ENCODE peak calls at places on chromosomes 1 and 21, in five cellular contexts. One of them, this sample, is unnamed.

GRCh38 chr1:32733573-32734321 is 31.2 kb upstream of the SYNC start:
- DNase-seq in esophagus squamous epithelium: no peak
- DNase-seq in heart left ventricle: peak
- DNase-seq in lower leg skin: no peak
- DNase-seq in uterus: no peak
- DNase-seq in this sample: no peak

GRCh38 chr21:39132248-39132647 is 51.0 kb downstream of the PSMG1 start:
- DNase-seq in esophagus squamous epithelium: no peak
- DNase-seq in heart left ventricle: no peak
- DNase-seq in lower leg skin: no peak
- DNase-seq in uterus: no peak
- DNase-seq in this sample: no peak

GRCh38 chr1:184150776-184151531 is 99.4 kb downstream of the TSEN15 start:
- DNase-seq in esophagus squamous epithelium: no peak
- DNase-seq in heart left ventricle: peak
- DNase-seq in lower leg skin: peak
- DNase-seq in uterus: no peak
- DNase-seq in this sample: no peak

GRCh38 chr1:209172286-209172685 is 411.2 kb upstream of the CAMK1G start:
- DNase-seq in esophagus squamous epithelium: no peak
- DNase-seq in heart left ventricle: no peak
- DNase-seq in lower leg skin: no peak
- DNase-seq in uterus: no peak
- DNase-seq in this sample: no peak

GRCh38 chr1:96362623-96363022 is 359.0 kb upstream of the PTBP2 start:
- DNase-seq in esophagus squamous epithelium: no peak
- DNase-seq in heart left ventricle: no peak
- DNase-seq in lower leg skin: no peak
- DNase-seq in uterus: no peak
- DNase-seq in this sample: no peak

GRCh38 chr1:185716095-185716494 is 18.1 kb upstream of the HMCN1 start:
- DNase-seq in esophagus squamous epithelium: no peak
- DNase-seq in heart left ventricle: no peak
- DNase-seq in lower leg skin: no peak
- DNase-seq in uterus: no peak
- DNase-seq in this sample: no peak

GRCh38 chr1:60367522-60367921 is 294.0 kb upstream of the C1orf87 start:
- DNase-seq in esophagus squamous epithelium: no peak
- DNase-seq in heart left ventricle: no peak
- DNase-seq in lower leg skin: no peak
- DNase-seq in uterus: no peak
- DNase-seq in this sample: peak

GRCh38 chr1:196001188-196001587 is 607.1 kb downstream of the KCNT2 start:
- DNase-seq in esophagus squamous epithelium: no peak
- DNase-seq in heart left ventricle: no peak
- DNase-seq in lower leg skin: no peak
- DNase-seq in uterus: no peak
- DNase-seq in this sample: no peak

GRCh38 chr1:45400049-45400448 is 59.8 kb upstream of the MUTYH start:
- DNase-seq in esophagus squamous epithelium: no peak
- DNase-seq in heart left ventricle: no peak
- DNase-seq in lower leg skin: no peak
- DNase-seq in uterus: no peak
- DNase-seq in this sample: no peak

GRCh38 chr1:112701227-112702066 is 5.5 kb downstream of the RHOC start:
- DNase-seq in esophagus squamous epithelium: no peak
- DNase-seq in heart left ventricle: peak
- DNase-seq in lower leg skin: no peak
- DNase-seq in uterus: peak
- DNase-seq in this sample: peak

GRCh38 chr1:50829010-50829958 is 130.8 kb downstream of the FAF1 start:
- DNase-seq in esophagus squamous epithelium: no peak
- DNase-seq in heart left ventricle: no peak
- DNase-seq in lower leg skin: no peak
- DNase-seq in uterus: no peak
- DNase-seq in this sample: no peak

GRCh38 chr1:244280221-244280620 is 171.5 kb downstream of the ADSS2 start:
- DNase-seq in esophagus squamous epithelium: no peak
- DNase-seq in heart left ventricle: no peak
- DNase-seq in lower leg skin: no peak
- DNase-seq in uterus: no peak
- DNase-seq in this sample: no peak

GRCh38 chr1:118304722-118305344 is 119.8 kb upstream of the SPAG17 start:
- DNase-seq in esophagus squamous epithelium: no peak
- DNase-seq in heart left ventricle: no peak
- DNase-seq in lower leg skin: no peak
- DNase-seq in uterus: no peak
- DNase-seq in this sample: no peak

GRCh38 chr21:37642493-37642892 is 273.8 kb downstream of the KCNJ6 start:
- DNase-seq in esophagus squamous epithelium: no peak
- DNase-seq in heart left ventricle: no peak
- DNase-seq in lower leg skin: no peak
- DNase-seq in uterus: no peak
- DNase-seq in this sample: no peak

GRCh38 chr1:200684015-200684414 is 14.3 kb upstream of the DDX59 start:
- DNase-seq in esophagus squamous epithelium: no peak
- DNase-seq in heart left ventricle: no peak
- DNase-seq in lower leg skin: no peak
- DNase-seq in uterus: no peak
- DNase-seq in this sample: no peak

GRCh38 chr1:116367256-116367949 is 5.6 kb upstream of the ATP1A1 start:
- DNase-seq in esophagus squamous epithelium: no peak
- DNase-seq in heart left ventricle: no peak
- DNase-seq in lower leg skin: no peak
- DNase-seq in uterus: no peak
- DNase-seq in this sample: no peak

GRCh38 chr1:168907053-168907452 is 178.0 kb upstream of the DPT start:
- DNase-seq in esophagus squamous epithelium: no peak
- DNase-seq in heart left ventricle: no peak
- DNase-seq in lower leg skin: no peak
- DNase-seq in uterus: no peak
- DNase-seq in this sample: no peak

GRCh38 chr1:208835082-208835467 is 590.9 kb upstream of the PLXNA2 start:
- DNase-seq in esophagus squamous epithelium: no peak
- DNase-seq in heart left ventricle: no peak
- DNase-seq in lower leg skin: no peak
- DNase-seq in uterus: no peak
- DNase-seq in this sample: no peak

GRCh38 chr1:222592171-222592570 is 2.4 kb upstream of the TAF1A start:
- DNase-seq in esophagus squamous epithelium: no peak
- DNase-seq in heart left ventricle: no peak
- DNase-seq in lower leg skin: no peak
- DNase-seq in uterus: no peak
- DNase-seq in this sample: no peak

GRCh38 chr1:25770541-25771245 is 29.3 kb upstream of the SELENON start:
- DNase-seq in esophagus squamous epithelium: no peak
- DNase-seq in heart left ventricle: no peak
- DNase-seq in lower leg skin: no peak
- DNase-seq in uterus: peak
- DNase-seq in this sample: no peak

GRCh38 chr1:19021845-19022244 is 65.4 kb upstream of the IFFO2 start:
- DNase-seq in esophagus squamous epithelium: no peak
- DNase-seq in heart left ventricle: no peak
- DNase-seq in lower leg skin: no peak
- DNase-seq in uterus: no peak
- DNase-seq in this sample: no peak

GRCh38 chr1:3711780-3712451 is 40.3 kb upstream of the CCDC27 start:
- DNase-seq in esophagus squamous epithelium: no peak
- DNase-seq in heart left ventricle: no peak
- DNase-seq in lower leg skin: no peak
- DNase-seq in uterus: no peak
- DNase-seq in this sample: no peak

GRCh38 chr1:52032785-52033131 is 852 bp downstream of the KTI12 start:
- DNase-seq in esophagus squamous epithelium: no peak
- DNase-seq in heart left ventricle: peak
- DNase-seq in lower leg skin: peak
- DNase-seq in uterus: peak
- DNase-seq in this sample: peak

GRCh38 chr1:114169509-114169908 is 15.8 kb upstream of the SYT6 start:
- DNase-seq in esophagus squamous epithelium: no peak
- DNase-seq in heart left ventricle: no peak
- DNase-seq in lower leg skin: no peak
- DNase-seq in uterus: no peak
- DNase-seq in this sample: no peak

GRCh38 chr21:37006521-37007291 is at the start of gene RIPPLY3:
- DNase-seq in esophagus squamous epithelium: no peak
- DNase-seq in heart left ventricle: no peak
- DNase-seq in lower leg skin: no peak
- DNase-seq in uterus: no peak
- DNase-seq in this sample: no peak

GRCh38 chr1:200253774-200254495 is 155.9 kb downstream of the ZNF281 start:
- DNase-seq in esophagus squamous epithelium: no peak
- DNase-seq in heart left ventricle: no peak
- DNase-seq in lower leg skin: no peak
- DNase-seq in uterus: no peak
- DNase-seq in this sample: no peak

GRCh38 chr1:67724928-67725560 is 40.0 kb downstream of the GADD45A start:
- DNase-seq in esophagus squamous epithelium: no peak
- DNase-seq in heart left ventricle: peak
- DNase-seq in lower leg skin: peak
- DNase-seq in uterus: peak
- DNase-seq in this sample: no peak

GRCh38 chr1:232381676-232382075 is 248.3 kb downstream of the SIPA1L2 start:
- DNase-seq in esophagus squamous epithelium: no peak
- DNase-seq in heart left ventricle: no peak
- DNase-seq in lower leg skin: no peak
- DNase-seq in uterus: no peak
- DNase-seq in this sample: no peak

GRCh38 chr1:206556748-206557635 is 49.7 kb downstream of the RASSF5 start:
- DNase-seq in esophagus squamous epithelium: peak
- DNase-seq in heart left ventricle: peak
- DNase-seq in lower leg skin: peak
- DNase-seq in uterus: peak
- DNase-seq in this sample: peak

GRCh38 chr1:211586538-211586937 is 7.6 kb upstream of the SLC30A1 start:
- DNase-seq in esophagus squamous epithelium: no peak
- DNase-seq in heart left ventricle: no peak
- DNase-seq in lower leg skin: no peak
- DNase-seq in uterus: no peak
- DNase-seq in this sample: no peak

GRCh38 chr1:234874291-234875288 is 254.0 kb downstream of the TOMM20 start:
- DNase-seq in esophagus squamous epithelium: no peak
- DNase-seq in heart left ventricle: no peak
- DNase-seq in lower leg skin: no peak
- DNase-seq in uterus: no peak
- DNase-seq in this sample: no peak

GRCh38 chr1:156994277-156994676 is 51.3 kb downstream of the ARHGEF11 start:
- DNase-seq in esophagus squamous epithelium: no peak
- DNase-seq in heart left ventricle: no peak
- DNase-seq in lower leg skin: no peak
- DNase-seq in uterus: no peak
- DNase-seq in this sample: no peak

DNA sequence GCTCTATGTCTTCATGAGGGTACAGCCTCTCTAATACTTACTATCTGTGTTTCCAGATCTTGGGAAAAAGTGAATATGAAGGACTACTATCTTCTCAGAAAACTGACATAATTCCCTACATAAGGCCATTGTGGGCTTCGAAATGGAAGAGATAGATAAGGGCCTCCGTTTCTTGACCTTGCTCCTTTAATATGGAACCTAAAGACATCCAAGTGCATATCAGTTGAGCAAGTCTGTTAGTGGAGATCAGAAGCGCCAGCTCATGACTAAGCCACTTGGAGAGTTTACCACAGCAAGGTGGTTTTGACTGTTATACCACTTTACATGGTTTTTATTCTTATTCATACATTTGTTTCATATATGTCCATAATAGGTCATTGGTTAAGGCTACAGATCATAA is 35.3 kb upstream of the FCER1A start:
- DNase-seq in esophagus squamous epithelium: no peak
- DNase-seq in heart left ventricle: no peak
- DNase-seq in lower leg skin: no peak
- DNase-seq in uterus: no peak
- DNase-seq in this sample: no peak
- TF ChIP-seq POLR2A in esophagus squamous epithelium: no peak
- TF ChIP-seq POLR2A in heart left ventricle: no peak
- TF ChIP-seq POLR2A in lower leg skin: no peak
- TF ChIP-seq POLR2A in uterus: no peak
- TF ChIP-seq POLR2A in this sample: no peak

GRCh38 chr1:197774691-197775281 is 494 bp downstream of the DENND1B start:
- DNase-seq in esophagus squamous epithelium: no peak
- DNase-seq in heart left ventricle: peak
- DNase-seq in lower leg skin: no peak
- DNase-seq in uterus: peak
- DNase-seq in this sample: peak
- TF ChIP-seq POLR2A in esophagus squamous epithelium: no peak
- TF ChIP-seq POLR2A in heart left ventricle: no peak
- TF ChIP-seq POLR2A in lower leg skin: no peak
- TF ChIP-seq POLR2A in uterus: no peak
- TF ChIP-seq POLR2A in this sample: no peak

GRCh38 chr1:30846587-30846986 is 62.0 kb downstream of the SDC3 start:
- DNase-seq in esophagus squamous epithelium: no peak
- DNase-seq in heart left ventricle: no peak
- DNase-seq in lower leg skin: no peak
- DNase-seq in uterus: no peak
- DNase-seq in this sample: no peak

GRCh38 chr1:30845891-30846290 is 62.7 kb downstream of the SDC3 start:
- DNase-seq in esophagus squamous epithelium: no peak
- DNase-seq in heart left ventricle: no peak
- DNase-seq in lower leg skin: no peak
- DNase-seq in uterus: no peak
- DNase-seq in this sample: no peak

GRCh38 chr1:30850607-30851006 is 58.0 kb downstream of the SDC3 start:
- DNase-seq in esophagus squamous epithelium: no peak
- DNase-seq in heart left ventricle: no peak
- DNase-seq in lower leg skin: no peak
- DNase-seq in uterus: no peak
- DNase-seq in this sample: no peak

GRCh38 chr1:30847358-30847972 is 61.1 kb downstream of the SDC3 start:
- DNase-seq in esophagus squamous epithelium: no peak
- DNase-seq in heart left ventricle: peak
- DNase-seq in lower leg skin: peak
- DNase-seq in uterus: peak
- DNase-seq in this sample: peak

GRCh38 chr1:30848130-30848529 is 60.4 kb downstream of the SDC3 start:
- DNase-seq in esophagus squamous epithelium: no peak
- DNase-seq in heart left ventricle: no peak
- DNase-seq in lower leg skin: no peak
- DNase-seq in uterus: no peak
- DNase-seq in this sample: no peak
- TF ChIP-seq POLR2A in esophagus squamous epithelium: no peak
- TF ChIP-seq POLR2A in heart left ventricle: no peak
- TF ChIP-seq POLR2A in lower leg skin: no peak
- TF ChIP-seq POLR2A in uterus: no peak
- TF ChIP-seq POLR2A in this sample: no peak

DNA sequence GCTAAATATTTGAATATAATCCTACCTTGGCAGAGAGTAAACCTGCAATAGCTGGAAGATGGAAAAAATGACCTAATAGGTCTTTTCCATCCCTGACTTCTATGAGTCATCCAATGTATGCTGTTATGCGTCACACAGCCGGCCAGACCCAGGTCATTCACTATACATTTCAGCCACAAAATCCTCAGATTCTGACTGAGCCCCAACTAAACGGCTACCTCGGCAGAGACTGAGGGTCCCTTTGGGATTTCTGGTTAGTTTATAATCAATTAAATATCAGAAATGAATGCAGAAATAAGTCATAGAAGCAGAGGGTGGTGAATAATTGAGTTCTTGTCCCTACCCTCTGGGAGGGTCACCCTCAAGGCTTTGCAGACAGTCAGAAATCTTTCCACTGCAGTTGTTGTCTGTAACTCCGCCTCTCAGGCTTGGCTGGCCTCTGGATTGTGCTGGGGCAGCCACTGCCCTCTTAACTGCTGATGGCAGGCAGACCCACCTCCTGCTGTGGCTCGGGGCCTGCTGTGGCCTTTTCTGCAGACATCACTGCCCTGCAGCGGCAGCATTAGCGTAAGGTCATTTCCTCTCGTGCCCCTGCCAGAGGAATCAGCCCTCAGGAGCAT is 240.5 kb downstream of the TGFB2 start:
- DNase-seq in esophagus squamous epithelium: no peak
- DNase-seq in heart left ventricle: peak
- DNase-seq in lower leg skin: no peak
- DNase-seq in uterus: no peak
- DNase-seq in this sample: no peak
- TF ChIP-seq POLR2A in esophagus squamous epithelium: no peak
- TF ChIP-seq POLR2A in heart left ventricle: no peak
- TF ChIP-seq POLR2A in lower leg skin: no peak
- TF ChIP-seq POLR2A in uterus: no peak
- TF ChIP-seq POLR2A in this sample: no peak

This sample was measured in spleen.